ENCODE peak calls at places on chromosomes 11 and 22, in four cellular contexts. B is IMR-90, S is ovary, R is GM12891. Y is an unnamed sample.
A peak's percentile ranks its signal among the peaks of the same experiment; 100 is the strongest.

GRCh38 chr22:19729507-19729906 is 6.2 kb downstream of the GP1BB start:
- DNase-seq in B (no peak), S (no peak), R (no peak), Y (no peak)

GRCh38 chr22:45225732-45226560 is 14.7 kb downstream of the KIAA0930 start:
- DNase-seq in B (peak; percentile 70), S (no peak), R (no peak), Y (peak; percentile 29)

GRCh38 chr11:111573821-111574249 is 28.4 kb upstream of the SIK2 start:
- DNase-seq in B (no peak), S (no peak), R (no peak), Y (no peak)

GRCh38 chr11:119330237-119330636 is 4.1 kb upstream of the RNF26 start:
- DNase-seq in B (no peak), S (no peak), R (no peak), Y (no peak)

GRCh38 chr22:38162881-38163843 is 18.5 kb downstream of the PLA2G6 start:
- DNase-seq in B (no peak), S (no peak), R (no peak), Y (no peak)

GRCh38 chr22:33347002-33347401 is 288.8 kb upstream of the SYN3 start:
- DNase-seq in B (no peak), S (no peak), R (no peak), Y (no peak)

GRCh38 chr22:24205438-24206189 is 24.3 kb downstream of the SUSD2 start:
- DNase-seq in B (no peak), S (no peak), R (no peak), Y (no peak)

GRCh38 chr22:36383110-36383581 is 4.6 kb downstream of the MYH9 start:
- DNase-seq in B (peak; percentile 94), S (no peak), R (peak; percentile 55), Y (peak; percentile 51)

GRCh38 chr22:29041408-29041807 is 20.2 kb downstream of the C22orf31 start:
- DNase-seq in B (peak; percentile 82), S (no peak), R (no peak), Y (no peak)

GRCh38 chr11:74311352-74311926 is at the start of gene P4HA3:
- DNase-seq in B (peak; percentile 28), S (peak; percentile 66), R (peak; percentile 56), Y (peak; percentile 84)

GRCh38 chr11:66126808-66127555 is 56.9 kb downstream of the PACS1 start:
- DNase-seq in B (peak; percentile 79), S (peak; percentile 45), R (no peak), Y (peak; percentile 17)

GRCh38 chr22:28773461-28773867 is 969 bp downstream of the CCDC117 start:
- DNase-seq in B (peak; percentile 69), S (no peak), R (peak; percentile 23), Y (no peak)

GRCh38 chr22:37502342-37503182 is 16.4 kb upstream of the MFNG start:
- DNase-seq in B (no peak), S (no peak), R (no peak), Y (no peak)

GRCh38 chr22:28942801-28943500 is 59.6 kb downstream of the ZNRF3 start:
- DNase-seq in B (no peak), S (no peak), R (no peak), Y (no peak)

GRCh38 chr22:26751217-26751616 is 93.8 kb downstream of the MIAT start:
- DNase-seq in B (no peak), S (no peak), R (no peak), Y (no peak)

GRCh38 chr11:86060544-86060943 is 8.3 kb downstream of the PICALM start:
- DNase-seq in B (no peak), S (no peak), R (no peak), Y (no peak)

GRCh38 chr22:44698531-44699421 is 3.2 kb upstream of the PRR5 start:
- DNase-seq in B (peak; percentile 94), S (peak; percentile 71), R (no peak), Y (no peak)

GRCh38 chr11:79400717-79401330 is 40.0 kb downstream of the TENM4 start:
- DNase-seq in B (peak; percentile 25), S (peak; percentile 52), R (no peak), Y (peak; percentile 10)

GRCh38 chr22:46355369-46355995 is 20.0 kb downstream of the TRMU start:
- DNase-seq in B (peak; percentile 40), S (peak; percentile 74), R (peak; percentile 84), Y (peak; percentile 52)

GRCh38 chr11:10605941-10606381 is 37.5 kb upstream of the LYVE1 start:
- DNase-seq in B (peak; percentile 87), S (peak; percentile 71), R (no peak), Y (no peak)

GRCh38 chr11:44047931-44048431 is at the start of gene ACCSL:
- DNase-seq in B (no peak), S (no peak), R (no peak), Y (no peak)

GRCh38 chr11:126969865-126970479 is 30.6 kb downstream of the KIRREL3 start:
- DNase-seq in B (peak; percentile 83), S (no peak), R (no peak), Y (no peak)

GRCh38 chr11:5937868-5938602 is 4.0 kb upstream of the OR56A3 start:
- DNase-seq in B (no peak), S (no peak), R (no peak), Y (no peak)

GRCh38 chr11:121810291-121810690 is 305.7 kb downstream of the BLID start:
- DNase-seq in B (peak; percentile 88), S (no peak), R (no peak), Y (no peak)

GRCh38 chr11:15932417-15932816 is 423.9 kb downstream of the SOX6 start:
- DNase-seq in B (no peak), S (no peak), R (no peak), Y (no peak)

GRCh38 chr11:47768090-47768620 is 1.0 kb upstream of the FNBP4 start:
- DNase-seq in B (peak; percentile 61), S (peak; percentile 62), R (no peak), Y (peak; percentile 45)
- TF ChIP-seq POLR2A in B (peak; percentile 65), S (peak; percentile 29), R (peak; percentile 59), Y (no peak)

GRCh38 chr22:41800348-41801146 is at the start of gene CCDC134:
- DNase-seq in B (peak; percentile 64), S (peak; percentile 94), R (peak; percentile 95), Y (peak; percentile 90)
- TF ChIP-seq POLR2A in B (peak; percentile 67), S (peak; percentile 60), R (peak; percentile 92), Y (peak; percentile 95)

DNA sequence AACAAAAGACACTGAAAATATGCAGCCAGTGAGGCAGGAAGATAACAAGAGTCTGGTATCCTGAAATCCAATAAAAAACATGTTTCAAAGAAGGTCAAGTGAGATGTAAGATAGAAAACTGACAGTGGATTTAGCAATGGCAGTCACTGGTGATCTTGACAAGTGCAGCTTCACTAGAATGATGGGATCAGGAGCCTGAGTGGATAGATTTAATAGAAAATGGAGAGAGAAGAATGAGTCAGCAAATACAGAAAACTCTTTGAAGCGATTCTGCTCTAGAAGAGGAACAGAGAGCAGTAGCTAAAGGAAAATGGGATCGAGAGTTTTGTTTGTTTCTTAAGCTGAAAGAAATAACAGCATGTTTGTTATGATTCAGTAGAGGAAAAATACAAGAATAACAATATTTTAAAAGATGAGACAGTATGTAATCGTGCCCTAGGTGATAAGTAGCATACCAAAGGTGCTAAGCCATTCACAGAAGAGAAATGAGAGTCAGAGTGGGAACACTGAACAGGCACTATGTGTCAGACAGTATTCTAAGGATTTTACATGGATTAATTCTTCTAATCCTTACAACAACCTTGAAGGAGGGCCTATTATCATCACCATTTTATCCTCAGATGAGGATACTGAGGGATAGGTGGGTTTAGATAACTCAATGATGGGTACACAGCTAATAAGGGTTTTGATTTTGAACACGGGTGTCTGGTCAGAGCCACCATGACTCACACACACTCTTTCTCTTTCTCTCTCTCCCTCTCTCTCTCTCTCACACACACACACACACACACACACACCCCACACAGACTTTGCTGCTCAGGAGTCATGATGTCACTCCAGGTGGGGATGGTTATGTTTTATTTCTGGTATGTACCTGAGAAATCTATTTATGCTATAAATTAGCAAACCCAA is 36.3 kb downstream of the MRE11 start:
- DNase-seq in B (peak; percentile 4), S (no peak), R (no peak), Y (no peak)
- TF ChIP-seq POLR2A in B (no peak), S (no peak), R (no peak), Y (no peak)

DNA sequence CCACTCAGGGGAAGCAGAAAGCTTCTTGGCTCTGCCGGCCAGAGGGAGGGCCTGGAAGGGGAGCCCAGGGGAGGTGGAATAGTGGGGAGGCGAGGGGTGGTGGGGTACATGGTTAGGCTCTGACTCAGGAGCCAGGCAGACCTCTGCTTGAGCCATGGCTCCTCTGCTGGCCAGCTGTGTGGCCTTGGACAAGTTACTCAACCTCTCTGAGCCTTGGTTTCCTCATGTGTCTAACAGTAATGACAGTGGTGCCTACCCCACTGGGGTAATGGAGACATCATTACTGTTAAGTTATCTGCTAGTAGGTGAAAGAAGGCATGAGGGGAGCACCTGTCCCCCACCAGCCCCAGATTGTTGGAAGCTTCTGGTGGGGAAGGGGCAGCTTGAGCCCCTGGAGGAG is 12.2 kb upstream of the PDGFB start:
- DNase-seq in B (no peak), S (no peak), R (no peak), Y (no peak)
- TF ChIP-seq POLR2A in B (no peak), S (no peak), R (no peak), Y (no peak)

GRCh38 chr11:46347637-46348311 is 511 bp downstream of the DGKZ start:
- DNase-seq in B (no peak), S (peak; percentile 64), R (no peak), Y (peak; percentile 58)
- TF ChIP-seq POLR2A in B (no peak), S (no peak), R (no peak), Y (no peak)

GRCh38 chr11:35275808-35276170 is 136.8 kb downstream of the CD44 start:
- DNase-seq in B (no peak), S (no peak), R (no peak), Y (no peak)

GRCh38 chr11:35274909-35275807 is 136.2 kb downstream of the CD44 start:
- DNase-seq in B (no peak), S (no peak), R (no peak), Y (no peak)

GRCh38 chr11:35272391-35272821 is 133.4 kb downstream of the CD44 start:
- DNase-seq in B (no peak), S (no peak), R (peak; percentile 17), Y (no peak)

GRCh38 chr11:35277827-35278226 is 138.9 kb downstream of the CD44 start:
- DNase-seq in B (no peak), S (no peak), R (no peak), Y (no peak)

DNA sequence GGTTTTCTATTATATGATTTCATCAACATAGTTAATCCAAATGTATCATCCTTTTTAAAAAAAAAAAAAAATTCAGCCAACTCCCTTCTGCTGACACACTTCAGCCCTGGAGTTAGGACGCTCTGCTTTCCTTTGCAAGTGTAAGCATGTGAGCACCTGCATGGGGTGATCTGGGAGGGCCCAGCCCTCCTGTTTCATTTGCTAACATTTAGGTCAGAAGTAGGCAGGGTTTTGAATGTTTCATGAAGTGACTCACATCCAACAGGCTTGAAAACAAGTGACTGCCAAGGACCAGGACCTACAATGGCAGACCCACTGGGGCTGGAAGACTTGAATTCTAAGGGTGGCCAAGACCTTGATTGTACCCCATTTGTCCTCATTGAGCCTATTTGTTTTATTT is 137.4 kb downstream of the CD44 start:
- DNase-seq in B (peak; percentile 39), S (no peak), R (no peak), Y (no peak)
- TF ChIP-seq POLR2A in B (no peak), S (no peak), R (no peak), Y (no peak)

Y was measured in erythroblast.